ENCODE peak calls at places on chromosomes 7 and 10, in four cellular contexts. One of them, this sample, is unnamed.

GRCh38 chr7:30028749-30029635 is 780 bp downstream of the PLEKHA8 start:
- DNase-seq in colonic mucosa: peak
- DNase-seq in tibial artery: peak
- DNase-seq in neural progenitor cell: peak
- DNase-seq in this sample: no peak

GRCh38 chr10:13690281-13690825 is 103.6 kb downstream of the PRPF18 start:
- DNase-seq in tibial artery: peak
- DNase-seq in colonic mucosa: no peak
- DNase-seq in neural progenitor cell: peak
- DNase-seq in this sample: no peak

GRCh38 chr7:116257156-116257555 is 46.8 kb downstream of the TES start:
- DNase-seq in colonic mucosa: no peak
- DNase-seq in neural progenitor cell: no peak
- DNase-seq in tibial artery: no peak
- DNase-seq in this sample: no peak

GRCh38 chr7:94449151-94449725 is 54.5 kb downstream of the COL1A2 start:
- DNase-seq in tibial artery: no peak
- DNase-seq in colonic mucosa: no peak
- DNase-seq in neural progenitor cell: peak
- DNase-seq in this sample: no peak

GRCh38 chr10:8817303-8817702 is 762.8 kb downstream of the GATA3 start:
- DNase-seq in tibial artery: no peak
- DNase-seq in neural progenitor cell: no peak
- DNase-seq in colonic mucosa: no peak
- DNase-seq in this sample: no peak

GRCh38 chr7:106774768-106775551 is 90.1 kb upstream of the PIK3CG start:
- DNase-seq in neural progenitor cell: no peak
- DNase-seq in tibial artery: no peak
- DNase-seq in colonic mucosa: no peak
- DNase-seq in this sample: no peak

GRCh38 chr7:139526578-139527544 is 3.4 kb downstream of the CLEC2L start:
- DNase-seq in colonic mucosa: no peak
- DNase-seq in neural progenitor cell: no peak
- DNase-seq in tibial artery: no peak
- DNase-seq in this sample: no peak

GRCh38 chr7:146096994-146097393 is 19.6 kb upstream of the CNTNAP2 start:
- DNase-seq in neural progenitor cell: peak
- DNase-seq in colonic mucosa: no peak
- DNase-seq in tibial artery: no peak
- DNase-seq in this sample: no peak

GRCh38 chr10:24897326-24897926 is 55.0 kb downstream of the PRTFDC1 start:
- DNase-seq in colonic mucosa: no peak
- DNase-seq in tibial artery: no peak
- DNase-seq in neural progenitor cell: no peak
- DNase-seq in this sample: no peak

GRCh38 chr10:48389272-48389671 is 82.8 kb downstream of the MAPK8 start:
- DNase-seq in neural progenitor cell: no peak
- DNase-seq in tibial artery: no peak
- DNase-seq in colonic mucosa: no peak
- DNase-seq in this sample: no peak

GRCh38 chr7:96120856-96121255 is 201.0 kb downstream of the SLC25A13 start:
- DNase-seq in colonic mucosa: no peak
- DNase-seq in tibial artery: no peak
- DNase-seq in neural progenitor cell: no peak
- DNase-seq in this sample: no peak

GRCh38 chr10:69965919-69966662 is 86.6 kb upstream of the MACROH2A2 start:
- DNase-seq in neural progenitor cell: no peak
- DNase-seq in tibial artery: no peak
- DNase-seq in colonic mucosa: peak
- DNase-seq in this sample: no peak

GRCh38 chr7:113143486-113144257 is 25.3 kb upstream of the SMIM30 start:
- DNase-seq in tibial artery: no peak
- DNase-seq in neural progenitor cell: no peak
- DNase-seq in colonic mucosa: no peak
- DNase-seq in this sample: no peak

GRCh38 chr10:30788307-30788706 is 158.8 kb upstream of the LYZL2 start:
- DNase-seq in neural progenitor cell: no peak
- DNase-seq in colonic mucosa: no peak
- DNase-seq in tibial artery: no peak
- DNase-seq in this sample: no peak

GRCh38 chr10:49164587-49165188 is 23.5 kb downstream of the TMEM273 start:
- DNase-seq in colonic mucosa: peak
- DNase-seq in tibial artery: no peak
- DNase-seq in neural progenitor cell: peak
- DNase-seq in this sample: peak

GRCh38 chr7:105215821-105216220 is 172.9 kb downstream of the SRPK2 start:
- DNase-seq in neural progenitor cell: no peak
- DNase-seq in colonic mucosa: no peak
- DNase-seq in tibial artery: no peak
- DNase-seq in this sample: no peak

GRCh38 chr10:55203874-55204273 is 402.8 kb upstream of the PCDH15 start:
- DNase-seq in neural progenitor cell: no peak
- DNase-seq in colonic mucosa: no peak
- DNase-seq in tibial artery: no peak
- DNase-seq in this sample: no peak

GRCh38 chr7:127819975-127820778 is 168.2 kb downstream of the SND1 start:
- DNase-seq in neural progenitor cell: no peak
- DNase-seq in tibial artery: no peak
- DNase-seq in colonic mucosa: no peak
- DNase-seq in this sample: no peak

GRCh38 chr7:142060936-142061335 is 50.6 kb upstream of the MGAM2 start:
- DNase-seq in colonic mucosa: no peak
- DNase-seq in tibial artery: no peak
- DNase-seq in neural progenitor cell: no peak
- DNase-seq in this sample: no peak

GRCh38 chr7:110317699-110318265 is 773.1 kb upstream of the LRRN3 start:
- DNase-seq in tibial artery: no peak
- DNase-seq in neural progenitor cell: peak
- DNase-seq in colonic mucosa: no peak
- DNase-seq in this sample: no peak

GRCh38 chr10:110010076-110011069 is 2.6 kb downstream of the ADD3 start:
- DNase-seq in colonic mucosa: peak
- DNase-seq in tibial artery: no peak
- DNase-seq in neural progenitor cell: no peak
- DNase-seq in this sample: no peak

GRCh38 chr10:11401314-11402222 is 209.9 kb downstream of the USP6NL start:
- DNase-seq in tibial artery: no peak
- DNase-seq in neural progenitor cell: peak
- DNase-seq in colonic mucosa: no peak
- DNase-seq in this sample: no peak

GRCh38 chr10:89120931-89121907 is 85.9 kb downstream of the CH25H start:
- DNase-seq in tibial artery: no peak
- DNase-seq in neural progenitor cell: peak
- DNase-seq in colonic mucosa: no peak
- DNase-seq in this sample: no peak

GRCh38 chr10:110572862-110573261 is 5.4 kb downstream of the SMC3 start:
- DNase-seq in tibial artery: no peak
- DNase-seq in colonic mucosa: no peak
- DNase-seq in neural progenitor cell: no peak
- DNase-seq in this sample: no peak

GRCh38 chr10:80609331-80609730 is 71.6 kb downstream of the SH2D4B start:
- DNase-seq in tibial artery: no peak
- DNase-seq in neural progenitor cell: no peak
- DNase-seq in colonic mucosa: no peak
- DNase-seq in this sample: no peak

GRCh38 chr7:104971290-104972071 is 42.5 kb upstream of the KMT2E start:
- DNase-seq in tibial artery: peak
- DNase-seq in colonic mucosa: peak
- DNase-seq in neural progenitor cell: no peak
- DNase-seq in this sample: no peak

GRCh38 chr10:71357792-71358265 is 38.8 kb downstream of the SLC29A3 start:
- DNase-seq in colonic mucosa: no peak
- DNase-seq in tibial artery: no peak
- DNase-seq in neural progenitor cell: no peak
- DNase-seq in this sample: no peak

GRCh38 chr10:71362141-71362540 is 34.6 kb upstream of the CDH23 start:
- DNase-seq in colonic mucosa: no peak
- DNase-seq in neural progenitor cell: no peak
- DNase-seq in tibial artery: no peak
- DNase-seq in this sample: no peak

GRCh38 chr10:71358292-71358691 is 38.4 kb upstream of the CDH23 start:
- DNase-seq in colonic mucosa: no peak
- DNase-seq in neural progenitor cell: no peak
- DNase-seq in tibial artery: no peak
- DNase-seq in this sample: no peak

GRCh38 chr10:71361581-71361980 is 35.1 kb upstream of the CDH23 start:
- DNase-seq in colonic mucosa: no peak
- DNase-seq in neural progenitor cell: no peak
- DNase-seq in tibial artery: no peak
- DNase-seq in this sample: no peak

GRCh38 chr10:71359364-71360046 is 37.2 kb upstream of the CDH23 start:
- DNase-seq in tibial artery: no peak
- DNase-seq in colonic mucosa: no peak
- DNase-seq in neural progenitor cell: no peak
- DNase-seq in this sample: no peak
- H3K27ac ChIP-seq in tibial artery: no peak
- H3K27ac ChIP-seq in colonic mucosa: no peak
- H3K27ac ChIP-seq in neural progenitor cell: no peak
- H3K27ac ChIP-seq in this sample: no peak

GRCh38 chr10:62062752-62063512 is 161.4 kb downstream of the ARID5B start:
- DNase-seq in tibial artery: no peak
- DNase-seq in colonic mucosa: no peak
- DNase-seq in neural progenitor cell: no peak
- DNase-seq in this sample: no peak

GRCh38 chr10:62067560-62067959 is 166.1 kb downstream of the ARID5B start:
- DNase-seq in colonic mucosa: no peak
- DNase-seq in tibial artery: no peak
- DNase-seq in neural progenitor cell: no peak
- DNase-seq in this sample: no peak

GRCh38 chr10:62059424-62059913 is 158.0 kb downstream of the ARID5B start:
- DNase-seq in tibial artery: no peak
- DNase-seq in neural progenitor cell: no peak
- DNase-seq in colonic mucosa: no peak
- DNase-seq in this sample: no peak

GRCh38 chr10:62062028-62062427 is 160.5 kb downstream of the ARID5B start:
- DNase-seq in tibial artery: no peak
- DNase-seq in neural progenitor cell: no peak
- DNase-seq in colonic mucosa: no peak
- DNase-seq in this sample: no peak

GRCh38 chr10:62063795-62064472 is 162.4 kb downstream of the ARID5B start:
- DNase-seq in colonic mucosa: no peak
- DNase-seq in tibial artery: no peak
- DNase-seq in neural progenitor cell: no peak
- DNase-seq in this sample: no peak
- H3K27ac ChIP-seq in colonic mucosa: peak
- H3K27ac ChIP-seq in tibial artery: peak
- H3K27ac ChIP-seq in neural progenitor cell: no peak
- H3K27ac ChIP-seq in this sample: peak

DNA sequence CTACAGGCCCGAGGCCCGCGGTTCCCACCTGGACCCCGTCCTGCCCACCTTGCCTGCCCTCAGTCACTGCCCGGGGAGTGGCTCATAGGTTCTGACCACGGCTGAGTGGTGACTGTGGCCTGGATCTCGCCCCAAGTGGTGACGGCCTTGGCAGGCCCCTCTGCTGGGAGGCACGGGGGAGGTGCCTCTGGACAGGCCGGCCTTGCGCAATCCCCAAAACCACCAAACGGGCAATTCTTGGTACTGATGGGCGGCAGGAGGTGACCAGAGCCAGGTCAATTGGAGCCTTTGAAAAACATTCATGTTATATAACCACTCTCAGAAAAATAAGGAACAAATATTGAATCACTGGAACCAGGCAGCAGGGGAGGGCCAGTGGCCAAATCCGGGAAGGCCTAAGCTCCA is 83.4 kb downstream of the PRKAG2 start:
- DNase-seq in colonic mucosa: no peak
- DNase-seq in neural progenitor cell: no peak
- DNase-seq in tibial artery: peak
- DNase-seq in this sample: no peak
- H3K27ac ChIP-seq in colonic mucosa: no peak
- H3K27ac ChIP-seq in neural progenitor cell: no peak
- H3K27ac ChIP-seq in tibial artery: no peak
- H3K27ac ChIP-seq in this sample: no peak

GRCh38 chr10:79125092-79125491 is 56.3 kb downstream of the ZMIZ1 start:
- DNase-seq in colonic mucosa: no peak
- DNase-seq in tibial artery: no peak
- DNase-seq in neural progenitor cell: no peak
- DNase-seq in this sample: no peak
- H3K27ac ChIP-seq in colonic mucosa: no peak
- H3K27ac ChIP-seq in tibial artery: no peak
- H3K27ac ChIP-seq in neural progenitor cell: no peak
- H3K27ac ChIP-seq in this sample: peak

GRCh38 chr10:74967850-74968620 is 141.6 kb downstream of the KAT6B start:
- DNase-seq in colonic mucosa: no peak
- DNase-seq in tibial artery: no peak
- DNase-seq in neural progenitor cell: peak
- DNase-seq in this sample: no peak

GRCh38 chr10:74969530-74969929 is 141.9 kb upstream of the SAMD8 start:
- DNase-seq in neural progenitor cell: no peak
- DNase-seq in colonic mucosa: no peak
- DNase-seq in tibial artery: no peak
- DNase-seq in this sample: no peak

GRCh38 chr10:74963549-74963948 is 137.1 kb downstream of the KAT6B start:
- DNase-seq in neural progenitor cell: no peak
- DNase-seq in tibial artery: no peak
- DNase-seq in colonic mucosa: no peak
- DNase-seq in this sample: no peak

GRCh38 chr10:74969093-74969492 is 142.4 kb upstream of the SAMD8 start:
- DNase-seq in neural progenitor cell: no peak
- DNase-seq in colonic mucosa: no peak
- DNase-seq in tibial artery: no peak
- DNase-seq in this sample: no peak

DNA sequence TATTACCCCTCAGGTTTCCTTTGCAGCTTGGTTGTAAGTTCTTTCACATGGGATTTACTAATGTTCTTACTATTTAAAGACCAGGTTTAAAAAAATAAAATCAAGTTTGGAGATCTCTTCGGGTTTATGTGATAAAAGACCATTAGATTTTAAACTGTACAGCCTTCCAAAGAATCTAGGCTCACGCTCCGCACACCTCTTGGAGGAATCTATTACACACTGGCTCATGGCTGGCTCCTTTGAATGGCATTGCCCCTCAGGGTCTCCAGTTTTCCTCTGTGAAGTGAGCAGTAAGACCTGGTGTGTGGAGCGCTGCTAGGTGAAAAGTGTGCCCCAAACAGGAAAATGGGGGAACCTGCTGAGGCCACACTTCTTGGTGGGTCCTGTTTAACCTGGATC is 142.2 kb downstream of the KAT6B start:
- DNase-seq in neural progenitor cell: no peak
- DNase-seq in colonic mucosa: no peak
- DNase-seq in tibial artery: no peak
- DNase-seq in this sample: no peak
- H3K27ac ChIP-seq in neural progenitor cell: no peak
- H3K27ac ChIP-seq in colonic mucosa: no peak
- H3K27ac ChIP-seq in tibial artery: no peak
- H3K27ac ChIP-seq in this sample: no peak

GRCh38 chr7:47148541-47149207 is 433.2 kb downstream of the TNS3 start:
- DNase-seq in tibial artery: no peak
- DNase-seq in neural progenitor cell: no peak
- DNase-seq in colonic mucosa: no peak
- DNase-seq in this sample: no peak
- H3K27ac ChIP-seq in tibial artery: no peak
- H3K27ac ChIP-seq in neural progenitor cell: no peak
- H3K27ac ChIP-seq in colonic mucosa: no peak
- H3K27ac ChIP-seq in this sample: no peak